ENCODE peak calls at places on chromosome 10, in seven cellular contexts. One of them, this sample, is unnamed.
A peak's percentile ranks its signal among the peaks of the same experiment; 100 is the strongest.

GRCh38 chr10:15120523-15120922 is 23.4 kb downstream of the RPP38 start:
- DNase-seq in sigmoid colon: no peak
- DNase-seq in colonic mucosa: no peak
- DNase-seq in neuronal stem cell: no peak
- DNase-seq in cardiac muscle cell: peak; percentile 77
- DNase-seq in MM.1S: no peak
- DNase-seq in body of pancreas: no peak
- DNase-seq in this sample: no peak

GRCh38 chr10:68106656-68107055 is 2.6 kb upstream of the MYPN start:
- DNase-seq in sigmoid colon: no peak
- DNase-seq in colonic mucosa: no peak
- DNase-seq in neuronal stem cell: no peak
- DNase-seq in cardiac muscle cell: peak; percentile 54
- DNase-seq in MM.1S: no peak
- DNase-seq in body of pancreas: no peak
- DNase-seq in this sample: no peak

GRCh38 chr10:18647945-18648344 is 3.4 kb downstream of the NSUN6 start:
- DNase-seq in sigmoid colon: no peak
- DNase-seq in colonic mucosa: no peak
- DNase-seq in neuronal stem cell: no peak
- DNase-seq in cardiac muscle cell: no peak
- DNase-seq in MM.1S: no peak
- DNase-seq in body of pancreas: no peak
- DNase-seq in this sample: no peak

GRCh38 chr10:118621304-118621942 is 26.0 kb upstream of the PRLHR start:
- DNase-seq in sigmoid colon: no peak
- DNase-seq in colonic mucosa: no peak
- DNase-seq in neuronal stem cell: no peak
- DNase-seq in cardiac muscle cell: no peak
- DNase-seq in MM.1S: peak; percentile 9
- DNase-seq in body of pancreas: no peak
- DNase-seq in this sample: no peak

GRCh38 chr10:102231357-102232318 is 5.5 kb downstream of the ELOVL3 start:
- DNase-seq in sigmoid colon: no peak
- DNase-seq in colonic mucosa: peak; percentile 68
- DNase-seq in neuronal stem cell: no peak
- DNase-seq in cardiac muscle cell: peak; percentile 33
- DNase-seq in MM.1S: peak; percentile 46
- DNase-seq in body of pancreas: peak; percentile 61
- DNase-seq in this sample: peak; percentile 60

GRCh38 chr10:60460058-60460457 is 70.4 kb upstream of the ANK3 start:
- DNase-seq in sigmoid colon: no peak
- DNase-seq in colonic mucosa: no peak
- DNase-seq in neuronal stem cell: no peak
- DNase-seq in cardiac muscle cell: no peak
- DNase-seq in MM.1S: no peak
- DNase-seq in body of pancreas: no peak
- DNase-seq in this sample: no peak

GRCh38 chr10:132478341-132479023 is 59.1 kb upstream of the INPP5A start:
- DNase-seq in sigmoid colon: peak; percentile 58
- DNase-seq in colonic mucosa: no peak
- DNase-seq in neuronal stem cell: no peak
- DNase-seq in cardiac muscle cell: no peak
- DNase-seq in MM.1S: no peak
- DNase-seq in body of pancreas: no peak
- DNase-seq in this sample: no peak

GRCh38 chr10:27328946-27329345 is 88.3 kb upstream of the ACBD5 start:
- DNase-seq in sigmoid colon: no peak
- DNase-seq in colonic mucosa: no peak
- DNase-seq in neuronal stem cell: no peak
- DNase-seq in cardiac muscle cell: no peak
- DNase-seq in MM.1S: no peak
- DNase-seq in body of pancreas: no peak
- DNase-seq in this sample: no peak

GRCh38 chr10:99869581-99869980 is 87.1 kb downstream of the ABCC2 start:
- DNase-seq in sigmoid colon: no peak
- DNase-seq in colonic mucosa: no peak
- DNase-seq in neuronal stem cell: no peak
- DNase-seq in cardiac muscle cell: no peak
- DNase-seq in MM.1S: no peak
- DNase-seq in body of pancreas: no peak
- DNase-seq in this sample: no peak

GRCh38 chr10:76150886-76151288 is 719.5 kb downstream of the LRMDA start:
- DNase-seq in sigmoid colon: peak; percentile 62
- DNase-seq in colonic mucosa: no peak
- DNase-seq in neuronal stem cell: peak; percentile 8
- DNase-seq in cardiac muscle cell: no peak
- DNase-seq in MM.1S: no peak
- DNase-seq in body of pancreas: no peak
- DNase-seq in this sample: no peak

GRCh38 chr10:12689893-12690292 is 311.6 kb downstream of the CCDC3 start:
- DNase-seq in sigmoid colon: peak; percentile 68
- DNase-seq in colonic mucosa: no peak
- DNase-seq in neuronal stem cell: no peak
- DNase-seq in cardiac muscle cell: no peak
- DNase-seq in MM.1S: no peak
- DNase-seq in body of pancreas: no peak
- DNase-seq in this sample: no peak

GRCh38 chr10:94131885-94132284 is 138.2 kb downstream of the PLCE1 start:
- DNase-seq in sigmoid colon: no peak
- DNase-seq in colonic mucosa: no peak
- DNase-seq in neuronal stem cell: no peak
- DNase-seq in cardiac muscle cell: peak; percentile 69
- DNase-seq in MM.1S: no peak
- DNase-seq in body of pancreas: no peak
- DNase-seq in this sample: no peak

GRCh38 chr10:128077155-128077875 is 48.9 kb downstream of the MKI67 start:
- DNase-seq in sigmoid colon: peak; percentile 50
- DNase-seq in colonic mucosa: no peak
- DNase-seq in neuronal stem cell: no peak
- DNase-seq in cardiac muscle cell: no peak
- DNase-seq in MM.1S: no peak
- DNase-seq in body of pancreas: no peak
- DNase-seq in this sample: no peak
- H3K4me1 ChIP-seq in sigmoid colon: no peaks in the 10 kb centered on the region
- H3K4me1 ChIP-seq in colonic mucosa: no peaks in the 10 kb centered on the region
- H3K4me1 ChIP-seq in neuronal stem cell: no peaks in the 10 kb centered on the region
- H3K4me1 ChIP-seq in cardiac muscle cell: no peaks in the 10 kb centered on the region
- H3K4me1 ChIP-seq in MM.1S: peaks cover 36% of the 10 kb centered on the region
- H3K4me1 ChIP-seq in body of pancreas: no peaks in the 10 kb centered on the region
- H3K4me1 ChIP-seq in this sample: no peaks in the 10 kb centered on the region

GRCh38 chr10:80196270-80196949 is 8.9 kb downstream of the ANXA11 start:
- DNase-seq in sigmoid colon: no peak
- DNase-seq in colonic mucosa: peak; percentile 89
- DNase-seq in neuronal stem cell: no peak
- DNase-seq in cardiac muscle cell: no peak
- DNase-seq in MM.1S: peak; percentile 89
- DNase-seq in body of pancreas: peak; percentile 90
- DNase-seq in this sample: peak; percentile 88
- H3K4me1 ChIP-seq in sigmoid colon: no peaks in the 10 kb centered on the region
- H3K4me1 ChIP-seq in colonic mucosa: peaks cover 63% of the 10 kb centered on the region
- H3K4me1 ChIP-seq in neuronal stem cell: peaks cover 7% of the 10 kb centered on the region
- H3K4me1 ChIP-seq in cardiac muscle cell: peaks cover 40% of the 10 kb centered on the region
- H3K4me1 ChIP-seq in MM.1S: peaks cover 69% of the 10 kb centered on the region
- H3K4me1 ChIP-seq in body of pancreas: peaks cover 90% of the 10 kb centered on the region
- H3K4me1 ChIP-seq in this sample: peaks cover 58% of the 10 kb centered on the region

GRCh38 chr10:86137561-86137960 is 229.0 kb downstream of the GRID1 start:
- DNase-seq in sigmoid colon: no peak
- DNase-seq in colonic mucosa: no peak
- DNase-seq in neuronal stem cell: no peak
- DNase-seq in cardiac muscle cell: no peak
- DNase-seq in MM.1S: no peak
- DNase-seq in body of pancreas: no peak
- DNase-seq in this sample: no peak

GRCh38 chr10:86138551-86139065 is 228.0 kb downstream of the GRID1 start:
- DNase-seq in sigmoid colon: no peak
- DNase-seq in colonic mucosa: no peak
- DNase-seq in neuronal stem cell: no peak
- DNase-seq in cardiac muscle cell: no peak
- DNase-seq in MM.1S: no peak
- DNase-seq in body of pancreas: no peak
- DNase-seq in this sample: no peak

GRCh38 chr10:86135191-86135590 is 231.4 kb downstream of the GRID1 start:
- DNase-seq in sigmoid colon: no peak
- DNase-seq in colonic mucosa: no peak
- DNase-seq in neuronal stem cell: no peak
- DNase-seq in cardiac muscle cell: no peak
- DNase-seq in MM.1S: no peak
- DNase-seq in body of pancreas: no peak
- DNase-seq in this sample: no peak

GRCh38 chr10:86141896-86142295 is 224.7 kb downstream of the GRID1 start:
- DNase-seq in sigmoid colon: no peak
- DNase-seq in colonic mucosa: no peak
- DNase-seq in neuronal stem cell: no peak
- DNase-seq in cardiac muscle cell: no peak
- DNase-seq in MM.1S: no peak
- DNase-seq in body of pancreas: no peak
- DNase-seq in this sample: no peak

GRCh38 chr10:86139066-86139657 is 227.4 kb downstream of the GRID1 start:
- DNase-seq in sigmoid colon: no peak
- DNase-seq in colonic mucosa: no peak
- DNase-seq in neuronal stem cell: peak; percentile 6
- DNase-seq in cardiac muscle cell: peak; percentile 18
- DNase-seq in MM.1S: no peak
- DNase-seq in body of pancreas: peak; percentile 63
- DNase-seq in this sample: peak; percentile 60
- H3K4me1 ChIP-seq in sigmoid colon: no peaks in the 10 kb centered on the region
- H3K4me1 ChIP-seq in colonic mucosa: no peaks in the 10 kb centered on the region
- H3K4me1 ChIP-seq in neuronal stem cell: no peaks in the 10 kb centered on the region
- H3K4me1 ChIP-seq in cardiac muscle cell: no peaks in the 10 kb centered on the region
- H3K4me1 ChIP-seq in MM.1S: no peaks in the 10 kb centered on the region
- H3K4me1 ChIP-seq in body of pancreas: no peaks in the 10 kb centered on the region
- H3K4me1 ChIP-seq in this sample: no peaks in the 10 kb centered on the region

GRCh38 chr10:103892181-103892580 is 25.8 kb downstream of the STN1 start:
- DNase-seq in sigmoid colon: no peak
- DNase-seq in colonic mucosa: no peak
- DNase-seq in neuronal stem cell: no peak
- DNase-seq in cardiac muscle cell: no peak
- DNase-seq in MM.1S: no peak
- DNase-seq in body of pancreas: no peak
- DNase-seq in this sample: no peak
- H3K4me1 ChIP-seq in sigmoid colon: no peaks in the 10 kb centered on the region
- H3K4me1 ChIP-seq in colonic mucosa: peaks cover 10% of the 10 kb centered on the region
- H3K4me1 ChIP-seq in neuronal stem cell: peaks cover 2% of the 10 kb centered on the region
- H3K4me1 ChIP-seq in cardiac muscle cell: no peaks in the 10 kb centered on the region
- H3K4me1 ChIP-seq in MM.1S: peaks cover 27% of the 10 kb centered on the region
- H3K4me1 ChIP-seq in body of pancreas: peaks cover 78% of the 10 kb centered on the region
- H3K4me1 ChIP-seq in this sample: peaks cover 41% of the 10 kb centered on the region

DNA sequence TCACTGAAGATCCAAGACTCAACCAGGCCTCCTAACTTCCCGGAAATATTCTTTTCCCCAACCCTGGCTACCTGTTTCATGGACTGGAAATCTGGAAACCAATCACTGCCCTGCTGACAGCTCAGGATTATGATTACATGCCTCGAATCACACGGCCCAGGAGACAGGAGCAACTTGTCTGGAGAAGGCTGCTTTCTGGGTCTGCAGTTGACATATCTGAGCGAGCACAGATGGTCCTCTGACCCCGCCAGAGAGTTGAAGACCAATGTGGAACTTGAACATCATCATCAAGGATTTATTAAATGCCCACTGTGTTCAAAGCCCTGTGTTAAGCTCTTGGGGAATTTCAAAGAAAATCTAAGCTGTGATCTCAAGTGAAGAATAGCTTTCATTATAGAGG is 113.9 kb downstream of the PIP4K2A start:
- DNase-seq in sigmoid colon: no peak
- DNase-seq in colonic mucosa: no peak
- DNase-seq in neuronal stem cell: no peak
- DNase-seq in cardiac muscle cell: no peak
- DNase-seq in MM.1S: no peak
- DNase-seq in body of pancreas: no peak
- DNase-seq in this sample: no peak
- H3K4me1 ChIP-seq in sigmoid colon: no peaks in the 10 kb centered on the region
- H3K4me1 ChIP-seq in colonic mucosa: peaks cover 3% of the 10 kb centered on the region
- H3K4me1 ChIP-seq in neuronal stem cell: peaks cover 13% of the 10 kb centered on the region
- H3K4me1 ChIP-seq in cardiac muscle cell: peaks cover 28% of the 10 kb centered on the region
- H3K4me1 ChIP-seq in MM.1S: peaks cover 11% of the 10 kb centered on the region
- H3K4me1 ChIP-seq in body of pancreas: peaks cover 5% of the 10 kb centered on the region
- H3K4me1 ChIP-seq in this sample: no peaks in the 10 kb centered on the region

DNA sequence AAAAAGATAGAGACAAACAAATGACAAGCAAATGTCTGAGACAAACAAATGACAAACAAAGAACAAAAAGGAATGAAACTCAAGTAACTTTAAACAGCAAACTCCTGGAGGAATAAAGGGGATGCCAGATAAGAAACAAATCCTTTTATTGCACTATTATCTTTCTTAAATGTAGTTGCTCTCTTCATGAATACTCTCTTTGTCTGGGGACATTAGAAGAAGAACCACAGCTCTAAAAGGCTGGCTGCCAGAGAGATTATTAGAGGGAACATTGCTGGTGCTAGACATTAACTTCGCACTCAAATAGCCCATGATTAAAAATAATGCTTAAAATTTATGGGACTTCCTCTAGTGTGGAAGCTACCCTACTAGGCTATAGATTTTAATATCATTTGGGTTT is 1330.4 kb downstream of the XPNPEP1 start:
- DNase-seq in sigmoid colon: no peak
- DNase-seq in colonic mucosa: no peak
- DNase-seq in neuronal stem cell: no peak
- DNase-seq in cardiac muscle cell: no peak
- DNase-seq in MM.1S: no peak
- DNase-seq in body of pancreas: no peak
- DNase-seq in this sample: no peak
- H3K4me1 ChIP-seq in sigmoid colon: no peaks in the 10 kb centered on the region
- H3K4me1 ChIP-seq in colonic mucosa: no peaks in the 10 kb centered on the region
- H3K4me1 ChIP-seq in neuronal stem cell: peaks cover 4% of the 10 kb centered on the region
- H3K4me1 ChIP-seq in cardiac muscle cell: no peaks in the 10 kb centered on the region
- H3K4me1 ChIP-seq in MM.1S: peaks cover 9% of the 10 kb centered on the region
- H3K4me1 ChIP-seq in body of pancreas: peaks cover 4% of the 10 kb centered on the region
- H3K4me1 ChIP-seq in this sample: peaks cover 17% of the 10 kb centered on the region

GRCh38 chr10:89153086-89153485 is 54.0 kb downstream of the CH25H start:
- DNase-seq in sigmoid colon: no peak
- DNase-seq in colonic mucosa: no peak
- DNase-seq in neuronal stem cell: no peak
- DNase-seq in cardiac muscle cell: no peak
- DNase-seq in MM.1S: no peak
- DNase-seq in body of pancreas: no peak
- DNase-seq in this sample: no peak
- H3K4me1 ChIP-seq in sigmoid colon: no peaks in the 10 kb centered on the region
- H3K4me1 ChIP-seq in colonic mucosa: no peaks in the 10 kb centered on the region
- H3K4me1 ChIP-seq in neuronal stem cell: no peaks in the 10 kb centered on the region
- H3K4me1 ChIP-seq in cardiac muscle cell: no peaks in the 10 kb centered on the region
- H3K4me1 ChIP-seq in MM.1S: no peaks in the 10 kb centered on the region
- H3K4me1 ChIP-seq in body of pancreas: no peaks in the 10 kb centered on the region
- H3K4me1 ChIP-seq in this sample: no peaks in the 10 kb centered on the region

GRCh38 chr10:79249156-79250121 is 97.8 kb upstream of the PPIF start:
- DNase-seq in sigmoid colon: no peak
- DNase-seq in colonic mucosa: no peak
- DNase-seq in neuronal stem cell: no peak
- DNase-seq in cardiac muscle cell: no peak
- DNase-seq in MM.1S: peak; percentile 82
- DNase-seq in body of pancreas: no peak
- DNase-seq in this sample: no peak
- H3K4me1 ChIP-seq in sigmoid colon: no peaks in the 10 kb centered on the region
- H3K4me1 ChIP-seq in colonic mucosa: peaks cover 6% of the 10 kb centered on the region
- H3K4me1 ChIP-seq in neuronal stem cell: peaks cover 6% of the 10 kb centered on the region
- H3K4me1 ChIP-seq in cardiac muscle cell: peaks cover 4% of the 10 kb centered on the region
- H3K4me1 ChIP-seq in MM.1S: peaks cover 97% of the 10 kb centered on the region
- H3K4me1 ChIP-seq in body of pancreas: peaks cover 49% of the 10 kb centered on the region
- H3K4me1 ChIP-seq in this sample: peaks cover 8% of the 10 kb centered on the region